ENCODE peak calls at places on chromosomes 6 and 20, in six cellular contexts. G is fibroblast of mammary gland; Y is CD8-positive, alpha-beta T cell; N is fibroblast of pulmonary artery; Q is brain microvascular endothelial cell; J is MCF 10A. L is an unnamed sample.
A peak's percentile ranks its signal among the peaks of the same experiment; 100 is the strongest.

GRCh38 chr6:11598687-11599086 is 61.1 kb downstream of the TMEM170B start:
- DNase-seq in G (no peak), N (no peak), Q (no peak), J (no peak), Y (no peak), L (no peak)

GRCh38 chr6:12911387-12911960 is 194.9 kb downstream of the PHACTR1 start:
- DNase-seq in Y (no peak), N (peak; percentile 66), Q (peak; percentile 4), J (peak; percentile 31), G (peak; percentile 49), L (no peak)

GRCh38 chr6:15544321-15544900 is 118.4 kb downstream of the DTNBP1 start:
- DNase-seq in Q (no peak), J (no peak), N (peak; percentile 50), Y (no peak), G (peak; percentile 82), L (peak; percentile 11)

GRCh38 chr20:35625584-35626385 is 10.2 kb downstream of the SPAG4 start:
- DNase-seq in Q (no peak), G (no peak), N (no peak), J (no peak), Y (no peak), L (peak; percentile 62)

GRCh38 chr6:43916091-43916923 is 146.3 kb downstream of the VEGFA start:
- DNase-seq in Y (no peak), G (peak; percentile 62), J (no peak), N (peak; percentile 49), Q (no peak), L (no peak)

GRCh38 chr6:39899540-39900295 is 34.5 kb downstream of the MOCS1 start:
- DNase-seq in J (no peak), Q (no peak), G (no peak), Y (no peak), N (no peak), L (no peak)

GRCh38 chr20:18679020-18679419 is 91.2 kb downstream of the DTD1 start:
- DNase-seq in N (peak; percentile 19), J (no peak), G (peak; percentile 28), Y (no peak), Q (peak; percentile 18), L (no peak)

GRCh38 chr6:148021715-148022114 is 320.9 kb upstream of the SASH1 start:
- DNase-seq in J (no peak), Q (no peak), G (no peak), Y (no peak), N (no peak), L (no peak)

GRCh38 chr6:39517763-39518162 is 195.3 kb upstream of the KCNK16 start:
- DNase-seq in Y (no peak), Q (peak; percentile 14), N (peak; percentile 0), J (no peak), G (no peak), L (no peak)

GRCh38 chr6:157755752-157756411 is 67.2 kb upstream of the SNX9 start:
- DNase-seq in Y (peak; percentile 75), N (no peak), Q (no peak), J (no peak), G (no peak), L (no peak)

GRCh38 chr20:13436530-13436929 is 202.2 kb downstream of the TASP1 start:
- DNase-seq in G (no peak), Q (no peak), J (no peak), Y (no peak), N (no peak), L (no peak)

GRCh38 chr6:9504191-9504590 is 910.7 kb downstream of the TFAP2A start:
- DNase-seq in Y (no peak), G (no peak), J (no peak), N (no peak), Q (no peak), L (no peak)

GRCh38 chr6:42424906-42425474 is 26.7 kb downstream of the TRERF1 start:
- DNase-seq in N (no peak), Q (no peak), Y (no peak), G (no peak), J (no peak), L (no peak)

GRCh38 chr6:31597006-31597405 is 4.2 kb upstream of the NCR3 start:
- DNase-seq in Y (peak; percentile 54), N (peak; percentile 55), Q (peak; percentile 32), G (peak; percentile 38), J (peak; percentile 56), L (no peak)

GRCh38 chr6:56959938-56960337 is 5.0 kb downstream of the BEND6 start:
- DNase-seq in J (peak; percentile 54), Y (no peak), N (peak; percentile 52), Q (no peak), G (peak; percentile 86), L (no peak)

GRCh38 chr6:110712238-110712637 is 103.0 kb downstream of the CDK19 start:
- DNase-seq in G (no peak), Y (no peak), Q (no peak), N (no peak), J (no peak), L (no peak)

GRCh38 chr6:169959129-169960002 is 207.9 kb downstream of the ERMARD start:
- DNase-seq in N (no peak), Q (no peak), G (no peak), Y (peak; percentile 90), J (no peak), L (peak; percentile 77)

GRCh38 chr6:135423649-135424128 is 73.9 kb downstream of the AHI1 start:
- DNase-seq in J (peak; percentile 46), Y (no peak), N (peak; percentile 74), Q (peak; percentile 61), G (peak; percentile 56), L (no peak)

GRCh38 chr6:50966986-50967385 is 148.3 kb downstream of the TFAP2B start:
- DNase-seq in G (no peak), Y (no peak), J (no peak), Q (no peak), N (no peak), L (no peak)

GRCh38 chr20:32436142-32436861 is 78.2 kb downstream of the ASXL1 start:
- DNase-seq in J (no peak), N (no peak), Q (no peak), G (no peak), Y (no peak), L (peak; percentile 48)

GRCh38 chr20:32436968-32437367 is 78.8 kb downstream of the ASXL1 start:
- DNase-seq in Q (no peak), G (no peak), Y (no peak), N (no peak), J (no peak), L (no peak)

GRCh38 chr20:32439132-32439829 is 81.2 kb downstream of the ASXL1 start:
- DNase-seq in G (peak; percentile 91), Q (peak; percentile 75), J (no peak), N (peak; percentile 55), Y (no peak), L (peak; percentile 66)

GRCh38 chr20:32438331-32438858 is 80.3 kb downstream of the ASXL1 start:
- DNase-seq in Q (no peak), G (no peak), Y (no peak), N (no peak), J (no peak), L (no peak)

GRCh38 chr20:32437391-32438074 is 79.4 kb downstream of the ASXL1 start:
- DNase-seq in Y (no peak), G (no peak), N (no peak), Q (no peak), J (peak; percentile 28), L (peak; percentile 63)
- TF ChIP-seq CTCF in Y (peak; percentile 26), G (peak; percentile 30), N (peak; percentile 31), Q (peak; percentile 59), J (peak; percentile 24), L (peak; percentile 29)

GRCh38 chr20:47704746-47705496 is 80.4 kb downstream of the SULF2 start:
- DNase-seq in Y (no peak), Q (no peak), J (peak; percentile 33), G (peak; percentile 17), N (peak; percentile 61), L (no peak)
- TF ChIP-seq CTCF in Y (no peak), Q (no peak), J (no peak), G (no peak), N (peak; percentile 9), L (no peak)

DNA sequence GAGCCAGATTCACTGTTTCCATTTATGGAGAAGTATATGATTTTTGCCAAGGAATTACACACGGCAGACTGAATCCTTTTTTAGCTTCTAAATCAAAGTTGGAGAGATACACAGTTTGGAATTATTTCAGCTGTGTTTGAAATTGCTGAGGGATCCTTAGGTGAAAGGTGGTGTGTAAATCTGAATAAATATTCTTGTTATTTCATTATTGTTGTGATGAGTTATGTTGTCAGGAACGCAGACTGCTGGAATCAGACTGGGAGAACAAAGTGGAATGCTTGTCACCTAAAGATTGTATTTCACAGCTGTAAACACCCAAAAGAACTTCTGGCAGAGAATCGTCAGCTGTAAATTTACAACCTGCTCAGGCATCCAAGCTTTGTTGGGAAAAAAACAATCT is 168.6 kb upstream of the AKIRIN2 start:
- DNase-seq in G (no peak), Q (no peak), J (no peak), Y (no peak), N (peak; percentile 2), L (no peak)
- TF ChIP-seq CTCF in G (no peak), Q (no peak), J (no peak), Y (no peak), N (no peak), L (no peak)

DNA sequence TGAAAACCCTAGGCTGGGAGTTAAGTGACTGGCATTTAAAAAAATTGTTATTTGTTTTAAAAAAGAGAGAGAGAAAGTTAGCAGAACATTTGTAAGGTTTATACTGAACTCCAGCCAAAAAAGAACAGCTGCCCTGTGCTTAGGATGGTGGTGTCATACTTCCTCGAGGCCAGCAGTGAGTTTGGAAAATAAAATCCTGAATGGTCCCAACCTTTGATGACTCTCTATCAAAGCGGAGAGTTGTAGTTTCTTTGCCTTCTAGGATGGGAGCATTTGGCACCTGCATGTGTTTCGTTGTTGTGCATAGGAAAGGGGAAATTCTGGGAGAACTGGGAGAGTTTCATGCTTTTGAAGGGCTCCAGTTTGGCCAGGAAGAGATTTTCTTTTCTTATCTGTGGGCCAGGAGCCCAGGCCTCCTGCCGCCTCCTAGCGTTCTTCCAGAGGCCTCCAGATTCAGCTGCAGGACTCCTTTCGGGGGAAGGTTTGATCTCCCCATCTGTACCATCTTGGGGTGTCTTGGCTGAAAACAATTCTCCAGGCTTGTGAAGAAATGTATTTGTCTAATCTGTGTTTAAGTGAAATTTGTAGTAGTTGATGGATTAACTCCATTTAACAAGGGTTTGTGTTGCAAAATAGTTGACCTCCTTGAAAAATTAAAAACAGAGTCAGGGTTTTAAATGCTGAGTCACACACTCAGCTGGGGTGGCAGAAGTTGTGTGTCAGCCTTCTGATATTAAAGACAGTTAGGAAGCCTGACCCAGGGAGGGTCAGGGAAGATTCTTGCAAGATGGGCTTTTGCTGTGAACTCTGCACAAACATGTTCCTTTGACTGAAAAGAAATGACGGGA is 63.4 kb downstream of the TXNDC5 start:
- DNase-seq in G (peak; percentile 69), N (peak; percentile 79), Q (peak; percentile 11), Y (no peak), J (peak; percentile 13), L (no peak)
- TF ChIP-seq CTCF in G (peak; percentile 11), N (peak; percentile 74), Q (peak; percentile 39), Y (no peak), J (no peak), L (no peak)

GRCh38 chr20:62955519-62956386 is 3.2 kb downstream of the SLC17A9 start:
- DNase-seq in Y (no peak), G (no peak), N (no peak), Q (no peak), J (peak; percentile 3), L (no peak)
- TF ChIP-seq CTCF in Y (no peak), G (no peak), N (no peak), Q (no peak), J (no peak), L (no peak)

L was measured in osteocyte.